ENCODE peak calls at places on chromosomes 11 and 22, in four cellular contexts. H, L, J and R are unnamed samples.

GRCh38 chr11:70278994-70279393 is 8.5 kb downstream of the PPFIA1 start:
- DNase-seq in H (no peak), L (no peak), J (no peak), R (no peak)

GRCh38 chr11:72015511-72016061 is 16.9 kb downstream of the IL18BP start:
- DNase-seq in H (no peak), L (no peak), J (peak; percentile 80), R (no peak)

GRCh38 chr11:29634248-29634647 is 382.6 kb downstream of the KCNA4 start:
- DNase-seq in H (no peak), L (peak; percentile 30), J (no peak), R (no peak)

GRCh38 chr22:43543522-43544281 is 131.9 kb downstream of the MPPED1 start:
- DNase-seq in H (peak; percentile 71), L (no peak), J (no peak), R (no peak)

GRCh38 chr11:3849297-3849874 is 6.1 kb upstream of the STIM1 start:
- DNase-seq in H (no peak), L (peak; percentile 66), J (peak; percentile 70), R (no peak)

GRCh38 chr11:130085671-130086070 is 16.0 kb downstream of the APLP2 start:
- DNase-seq in H (no peak), L (no peak), J (no peak), R (no peak)

GRCh38 chr22:38347181-38347943 is 30.1 kb upstream of the CSNK1E start:
- DNase-seq in H (peak; percentile 69), L (no peak), J (no peak), R (no peak)

GRCh38 chr11:59669611-59670009 is 773 bp upstream of the PATL1 start:
- DNase-seq in H (no peak), L (peak; percentile 57), J (no peak), R (no peak)

GRCh38 chr11:73164803-73165542 is 22.9 kb upstream of the FCHSD2 start:
- DNase-seq in H (no peak), L (no peak), J (no peak), R (no peak)

GRCh38 chr11:61328351-61328750 is 4.6 kb downstream of the DDB1 start:
- DNase-seq in H (no peak), L (no peak), J (no peak), R (no peak)

GRCh38 chr22:38733329-38734202 is 22.2 kb downstream of the SUN2 start:
- DNase-seq in H (no peak), L (peak; percentile 51), J (peak; percentile 69), R (peak; percentile 67)

GRCh38 chr11:128116447-128117240 is 470.7 kb downstream of the ETS1 start:
- DNase-seq in H (no peak), L (no peak), J (no peak), R (no peak)

GRCh38 chr11:131195801-131196517 is 174.5 kb upstream of the NTM start:
- DNase-seq in H (no peak), L (peak; percentile 87), J (no peak), R (no peak)

GRCh38 chr22:41799486-41800347 is 762 bp upstream of the CCDC134 start:
- DNase-seq in H (peak; percentile 81), L (no peak), J (peak; percentile 63), R (peak; percentile 64)

GRCh38 chr11:19239039-19239438 is 1.7 kb downstream of the E2F8 start:
- DNase-seq in H (no peak), L (no peak), J (no peak), R (no peak)

GRCh38 chr11:119754199-119754598 is 25.2 kb upstream of the NECTIN1 start:
- DNase-seq in H (no peak), L (no peak), J (no peak), R (no peak)

GRCh38 chr22:45224988-45225731 is 15.5 kb downstream of the KIAA0930 start:
- DNase-seq in H (no peak), L (no peak), J (no peak), R (no peak)

GRCh38 chr22:37419916-37420655 is 7.2 kb downstream of the ELFN2 start:
- DNase-seq in H (no peak), L (peak; percentile 52), J (peak; percentile 53), R (no peak)

GRCh38 chr22:17366830-17367229 is 2.4 kb upstream of the CECR2 start:
- DNase-seq in H (no peak), L (no peak), J (peak; percentile 60), R (peak; percentile 54)

GRCh38 chr22:47839586-47840245 is 1077.3 kb downstream of the TBC1D22A start:
- DNase-seq in H (no peak), L (no peak), J (no peak), R (no peak)

GRCh38 chr22:47200273-47201051 is 438.0 kb downstream of the TBC1D22A start:
- DNase-seq in H (peak; percentile 74), L (no peak), J (no peak), R (no peak)

GRCh38 chr11:45250035-45250693 is 36.0 kb downstream of the SYT13 start:
- DNase-seq in H (no peak), L (no peak), J (no peak), R (no peak)

GRCh38 chr11:67071420-67072284 is 15.0 kb downstream of the RHOD start:
- DNase-seq in H (no peak), L (peak; percentile 17), J (peak; percentile 69), R (peak; percentile 92)
- TF ChIP-seq CTCF in H (peak; percentile 87), L (peak; percentile 27), J (peak; percentile 48), R (peak; percentile 69)

GRCh38 chr22:49404020-49404419 is 423.7 kb downstream of the BRD1 start:
- DNase-seq in H (no peak), L (no peak), J (no peak), R (no peak)
- TF ChIP-seq CTCF in H (no peak), L (no peak), J (no peak), R (no peak)

DNA sequence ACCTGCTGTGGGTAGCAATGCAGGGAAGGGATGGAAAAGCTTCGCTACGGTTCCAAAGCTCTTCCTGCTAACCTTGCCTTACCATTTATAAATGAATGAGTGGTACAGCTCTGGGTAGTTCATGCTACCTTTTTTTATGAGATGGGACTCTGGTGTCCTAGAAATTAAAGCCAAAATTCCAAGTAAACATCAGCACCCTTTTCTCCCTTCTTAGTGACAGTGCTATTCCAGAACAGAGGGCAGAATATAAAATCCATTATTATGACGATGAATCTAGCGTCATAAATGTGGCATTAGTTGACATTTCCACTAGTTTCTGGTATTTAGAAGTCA is 447 bp upstream of the SVIP start:
- DNase-seq in H (no peak), L (no peak), J (no peak), R (no peak)
- TF ChIP-seq CTCF in H (no peak), L (no peak), J (no peak), R (no peak)

GRCh38 chr11:82174610-82175009 is 559.1 kb downstream of the FAM181B start:
- DNase-seq in H (no peak), L (peak; percentile 19), J (peak; percentile 40), R (no peak)
- TF ChIP-seq CTCF in H (no peak), L (peak; percentile 11), J (peak; percentile 69), R (no peak)

DNA sequence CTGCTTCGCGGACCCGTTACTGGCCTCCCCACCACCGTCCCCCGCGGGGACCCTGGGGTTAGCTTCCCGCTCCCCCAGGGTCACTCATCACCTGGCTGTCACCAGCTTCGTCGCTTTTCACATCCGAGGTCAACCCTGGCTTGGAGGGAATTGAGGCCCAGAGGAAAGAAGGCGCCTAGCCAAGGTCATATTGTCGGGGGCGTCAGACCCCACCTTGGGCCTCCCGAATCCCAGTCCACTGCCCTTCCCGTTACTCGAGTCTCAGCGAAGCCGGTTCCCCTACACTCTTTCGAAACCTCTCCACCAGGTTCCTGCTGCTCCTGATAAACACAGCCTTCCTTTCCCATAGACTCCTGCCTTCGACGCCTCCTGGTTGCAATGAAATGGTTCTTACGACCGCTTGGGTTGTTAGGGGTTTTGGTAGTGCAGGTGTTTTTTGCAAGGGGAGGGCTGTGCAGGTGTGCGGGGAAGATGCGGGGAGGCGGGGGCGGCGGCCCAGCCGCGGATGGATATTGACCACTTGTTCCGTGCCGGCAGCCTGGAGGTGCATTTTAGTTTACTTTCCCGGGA is 634 bp downstream of the NAA40 start:
- DNase-seq in H (no peak), L (peak; percentile 25), J (peak; percentile 41), R (no peak)
- TF ChIP-seq CTCF in H (no peak), L (no peak), J (no peak), R (no peak)

GRCh38 chr11:11988099-11988651 is 20.3 kb downstream of the DKK3 start:
- DNase-seq in H (peak; percentile 34), L (no peak), J (no peak), R (no peak)
- TF ChIP-seq CTCF in H (no peak), L (no peak), J (peak; percentile 8), R (no peak)